ENCODE peak calls at places on chromosomes 13 and 19, in four cellular contexts. One of them, this sample, is unnamed.

GRCh38 chr19:46993622-46994021 is 26.0 kb upstream of the NPAS1 start:
- DNase-seq in transverse colon: no peak
- DNase-seq in ovary: no peak
- DNase-seq in esophagus muscularis mucosa: no peak
- DNase-seq in this sample: no peak

GRCh38 chr19:46714523-46715106 is 2.3 kb downstream of the PRKD2 start:
- DNase-seq in esophagus muscularis mucosa: no peak
- DNase-seq in transverse colon: no peak
- DNase-seq in ovary: no peak
- DNase-seq in this sample: no peak

GRCh38 chr13:76854209-76854608 is 32.0 kb downstream of the KCTD12 start:
- DNase-seq in esophagus muscularis mucosa: no peak
- DNase-seq in ovary: no peak
- DNase-seq in transverse colon: no peak
- DNase-seq in this sample: no peak

GRCh38 chr19:17323274-17323972 is 11.2 kb downstream of the ANO8 start:
- DNase-seq in ovary: no peak
- DNase-seq in transverse colon: no peak
- DNase-seq in esophagus muscularis mucosa: no peak
- DNase-seq in this sample: no peak

GRCh38 chr13:101417043-101417406 is 717 bp upstream of the NALCN start:
- DNase-seq in transverse colon: no peak
- DNase-seq in esophagus muscularis mucosa: peak
- DNase-seq in ovary: no peak
- DNase-seq in this sample: no peak

GRCh38 chr13:91126806-91127205 is 220.7 kb upstream of the MIR17HG start:
- DNase-seq in ovary: no peak
- DNase-seq in esophagus muscularis mucosa: no peak
- DNase-seq in transverse colon: no peak
- DNase-seq in this sample: no peak

GRCh38 chr19:46741447-46741846 is 4.4 kb upstream of the FKRP start:
- DNase-seq in esophagus muscularis mucosa: no peak
- DNase-seq in transverse colon: no peak
- DNase-seq in ovary: no peak
- DNase-seq in this sample: no peak

GRCh38 chr13:25686831-25687495 is 315.2 kb downstream of the ATP8A2 start:
- DNase-seq in esophagus muscularis mucosa: peak
- DNase-seq in ovary: no peak
- DNase-seq in transverse colon: no peak
- DNase-seq in this sample: no peak

GRCh38 chr19:48190288-48191284 is 20.1 kb downstream of the ZSWIM9 start:
- DNase-seq in ovary: no peak
- DNase-seq in transverse colon: peak
- DNase-seq in esophagus muscularis mucosa: no peak
- DNase-seq in this sample: peak

GRCh38 chr13:43758834-43759233 is 27.9 kb downstream of the ENOX1 start:
- DNase-seq in esophagus muscularis mucosa: no peak
- DNase-seq in transverse colon: no peak
- DNase-seq in ovary: no peak
- DNase-seq in this sample: no peak

GRCh38 chr19:1605236-1606137 is at the start of gene UQCR11:
- DNase-seq in ovary: peak
- DNase-seq in transverse colon: peak
- DNase-seq in esophagus muscularis mucosa: peak
- DNase-seq in this sample: peak
- TF ChIP-seq EP300 in ovary: no peak
- TF ChIP-seq EP300 in transverse colon: no peak
- TF ChIP-seq EP300 in esophagus muscularis mucosa: no peak
- TF ChIP-seq EP300 in this sample: no peak

DNA sequence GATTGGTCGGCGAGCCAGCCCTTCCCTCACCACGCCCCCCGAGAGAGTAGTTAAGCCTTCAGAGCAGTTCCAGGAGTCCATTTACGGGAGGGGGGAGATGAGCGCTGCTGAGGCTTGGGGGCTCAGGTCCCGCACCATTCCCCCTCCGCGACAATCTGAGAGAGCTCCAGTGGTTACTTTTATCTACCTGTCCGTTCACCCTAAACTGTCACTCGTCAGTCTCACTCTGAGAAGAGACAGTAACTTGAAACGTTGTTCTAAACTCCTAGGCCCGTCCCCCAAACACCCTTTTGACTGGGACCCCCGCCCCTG is 2.0 kb downstream of the FOSB start:
- DNase-seq in transverse colon: peak
- DNase-seq in esophagus muscularis mucosa: no peak
- DNase-seq in ovary: no peak
- DNase-seq in this sample: no peak
- TF ChIP-seq POLR2A in transverse colon: peak
- TF ChIP-seq POLR2A in esophagus muscularis mucosa: no peak
- TF ChIP-seq POLR2A in ovary: no peak
- TF ChIP-seq POLR2A in this sample: peak

DNA sequence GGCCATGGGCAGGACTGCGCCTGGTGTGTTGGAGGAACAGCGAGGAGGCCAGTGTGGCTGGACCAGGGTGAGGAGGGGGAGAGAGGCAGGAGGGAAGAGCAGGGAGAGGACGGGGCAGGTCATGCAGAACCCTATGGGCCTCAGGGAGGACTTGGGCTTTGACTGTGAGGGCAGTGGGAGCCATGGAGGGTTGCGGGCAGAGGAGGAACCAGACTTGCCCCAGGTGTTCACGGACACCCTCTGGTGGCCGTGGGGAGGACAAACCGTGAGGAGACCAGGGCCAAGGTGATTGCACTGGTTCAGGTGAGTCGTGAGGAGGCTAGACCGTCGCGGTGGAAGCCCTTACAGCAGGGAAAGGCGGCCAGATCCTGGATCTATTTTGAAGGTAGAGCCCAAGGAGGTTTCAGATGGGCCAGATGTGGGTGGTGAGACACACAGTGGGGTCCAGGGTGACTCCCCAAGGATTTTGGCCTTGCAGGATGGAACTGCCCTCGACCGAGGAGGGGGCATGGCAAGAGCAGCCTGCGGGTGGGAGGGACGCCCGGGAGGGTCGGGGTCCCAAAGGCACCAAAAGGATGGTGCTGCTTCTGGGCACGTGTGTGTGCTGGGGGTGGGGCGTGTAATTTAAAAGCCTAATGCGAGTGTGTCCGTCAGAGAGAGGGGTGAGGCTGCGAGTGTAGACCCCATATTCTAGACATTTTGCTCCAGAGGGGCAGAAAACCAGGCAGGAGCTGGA is 2.7 kb upstream of the REXO1 start:
- DNase-seq in ovary: no peak
- DNase-seq in esophagus muscularis mucosa: no peak
- DNase-seq in transverse colon: no peak
- DNase-seq in this sample: no peak
- TF ChIP-seq CTCF in ovary: no peak
- TF ChIP-seq CTCF in esophagus muscularis mucosa: no peak
- TF ChIP-seq CTCF in transverse colon: no peak
- TF ChIP-seq CTCF in this sample: no peak

GRCh38 chr13:113000575-113000974 is 31.6 kb downstream of the MCF2L start:
- DNase-seq in transverse colon: no peak
- DNase-seq in ovary: no peak
- DNase-seq in esophagus muscularis mucosa: no peak
- DNase-seq in this sample: no peak

GRCh38 chr13:113002206-113002821 is 33.3 kb downstream of the MCF2L start:
- DNase-seq in esophagus muscularis mucosa: no peak
- DNase-seq in ovary: no peak
- DNase-seq in transverse colon: peak
- DNase-seq in this sample: no peak

GRCh38 chr13:112999414-113000177 is 30.6 kb downstream of the MCF2L start:
- DNase-seq in ovary: no peak
- DNase-seq in esophagus muscularis mucosa: no peak
- DNase-seq in transverse colon: no peak
- DNase-seq in this sample: no peak

GRCh38 chr13:113002891-113003290 is 33.9 kb downstream of the MCF2L start:
- DNase-seq in ovary: no peak
- DNase-seq in esophagus muscularis mucosa: no peak
- DNase-seq in transverse colon: no peak
- DNase-seq in this sample: no peak

GRCh38 chr13:113001251-113002140 is 32.5 kb downstream of the MCF2L start:
- DNase-seq in esophagus muscularis mucosa: no peak
- DNase-seq in transverse colon: peak
- DNase-seq in ovary: no peak
- DNase-seq in this sample: no peak
- TF ChIP-seq EP300 in esophagus muscularis mucosa: no peak
- TF ChIP-seq EP300 in transverse colon: no peak
- TF ChIP-seq EP300 in ovary: no peak
- TF ChIP-seq EP300 in this sample: no peak

GRCh38 chr19:55069137-55069858 is 6.3 kb upstream of the RDH13 start:
- DNase-seq in esophagus muscularis mucosa: no peak
- DNase-seq in transverse colon: peak
- DNase-seq in ovary: no peak
- DNase-seq in this sample: no peak
- TF ChIP-seq POLR2A in esophagus muscularis mucosa: no peak
- TF ChIP-seq POLR2A in transverse colon: peak
- TF ChIP-seq POLR2A in ovary: no peak
- TF ChIP-seq POLR2A in this sample: no peak

GRCh38 chr19:3185482-3186376 is at the start of gene NCLN:
- DNase-seq in transverse colon: peak
- DNase-seq in esophagus muscularis mucosa: peak
- DNase-seq in ovary: peak
- DNase-seq in this sample: peak
- TF ChIP-seq CTCF in transverse colon: no peak
- TF ChIP-seq CTCF in esophagus muscularis mucosa: peak
- TF ChIP-seq CTCF in ovary: no peak
- TF ChIP-seq CTCF in this sample: no peak

GRCh38 chr19:43934985-43935708 is at the start of gene ZNF45:
- DNase-seq in transverse colon: peak
- DNase-seq in esophagus muscularis mucosa: peak
- DNase-seq in ovary: peak
- DNase-seq in this sample: peak
- TF ChIP-seq EP300 in transverse colon: no peak
- TF ChIP-seq EP300 in esophagus muscularis mucosa: no peak
- TF ChIP-seq EP300 in ovary: no peak
- TF ChIP-seq EP300 in this sample: no peak